ENCODE peak calls at places on chromosomes 11 and 22, in seven cellular contexts. U, Z, V, X, M, B and I are unnamed samples. For H3K4me1, the result is how much of the 10 kb centered on the place peaks cover.

GRCh38 chr11:116851631-116852030 is 14.2 kb upstream of the APOA1 start:
- DNase-seq in U (no peak), Z (peak), V (no peak), X (no peak), M (no peak), B (no peak), I (no peak)

GRCh38 chr11:64028398-64029115 is 7.2 kb upstream of the FLRT1 start:
- DNase-seq in U (no peak), Z (no peak), V (no peak), X (no peak), M (no peak), B (no peak), I (no peak)

GRCh38 chr11:963852-964251 is 38.2 kb downstream of the AP2A2 start:
- DNase-seq in U (no peak), Z (no peak), V (no peak), X (no peak), M (no peak), B (no peak), I (no peak)

GRCh38 chr11:70371241-70371640 is 27.1 kb upstream of the CTTN start:
- DNase-seq in U (no peak), Z (no peak), V (no peak), X (no peak), M (no peak), B (no peak), I (no peak)

GRCh38 chr22:30876221-30876751 is 92.3 kb downstream of the MORC2 start:
- DNase-seq in U (peak), Z (no peak), V (no peak), X (peak), M (peak), B (no peak), I (no peak)

GRCh38 chr11:72643547-72643946 is 30.7 kb downstream of the PDE2A start:
- DNase-seq in U (no peak), Z (peak), V (no peak), X (no peak), M (peak), B (peak), I (peak)

GRCh38 chr11:62137276-62137861 is 13.6 kb downstream of the INCENP start:
- DNase-seq in U (no peak), Z (peak), V (no peak), X (no peak), M (no peak), B (no peak), I (no peak)

GRCh38 chr11:126336065-126336464 is 19.4 kb upstream of the ST3GAL4 start:
- DNase-seq in U (peak), Z (no peak), V (no peak), X (no peak), M (peak), B (no peak), I (no peak)

GRCh38 chr22:42150727-42151590 is 20.3 kb upstream of the CYP2D6 start:
- DNase-seq in U (no peak), Z (no peak), V (no peak), X (no peak), M (no peak), B (peak), I (no peak)

GRCh38 chr11:34825670-34826383 is 90.4 kb downstream of the APIP start:
- DNase-seq in U (peak), Z (peak), V (peak), X (peak), M (no peak), B (no peak), I (no peak)

GRCh38 chr11:116215471-116216113 is 557.2 kb downstream of the BUD13 start:
- DNase-seq in U (no peak), Z (peak), V (no peak), X (no peak), M (no peak), B (no peak), I (no peak)

GRCh38 chr22:44831885-44832284 is 79.5 kb downstream of the ARHGAP8 start:
- DNase-seq in U (no peak), Z (no peak), V (no peak), X (no peak), M (no peak), B (no peak), I (no peak)

GRCh38 chr22:45468872-45469572 is 33.7 kb upstream of the FBLN1 start:
- DNase-seq in U (no peak), Z (no peak), V (no peak), X (no peak), M (no peak), B (no peak), I (peak)

GRCh38 chr11:133230446-133230845 is 301.9 kb downstream of the OPCML start:
- DNase-seq in U (no peak), Z (peak), V (no peak), X (no peak), M (no peak), B (no peak), I (no peak)

GRCh38 chr11:9250139-9250582 is 15.0 kb downstream of the DENND5A start:
- DNase-seq in U (no peak), Z (peak), V (no peak), X (no peak), M (no peak), B (no peak), I (no peak)

GRCh38 chr11:117814766-117815261 is 9.7 kb downstream of the FXYD2 start:
- DNase-seq in U (no peak), Z (peak), V (peak), X (peak), M (peak), B (peak), I (no peak)

GRCh38 chr22:38569972-38570840 is at the start of gene DMC1:
- DNase-seq in U (peak), Z (peak), V (peak), X (peak), M (peak), B (peak), I (no peak)

GRCh38 chr11:67369275-67369674 is 4.1 kb downstream of the CLCF1 start:
- DNase-seq in U (no peak), Z (no peak), V (no peak), X (no peak), M (no peak), B (no peak), I (no peak)
- H3K4me1 ChIP-seq in U (under half), Z (under half), V (under half), X (under half), M (under half), B (under half), I (under half)

GRCh38 chr22:27088026-27088425 is 430.6 kb downstream of the MIAT start:
- DNase-seq in U (no peak), Z (no peak), V (no peak), X (no peak), M (no peak), B (no peak), I (no peak)

GRCh38 chr22:27086728-27087450 is 429.5 kb downstream of the MIAT start:
- DNase-seq in U (no peak), Z (no peak), V (no peak), X (no peak), M (no peak), B (no peak), I (no peak)

GRCh38 chr22:27089303-27089702 is 431.9 kb downstream of the MIAT start:
- DNase-seq in U (no peak), Z (no peak), V (no peak), X (no peak), M (no peak), B (no peak), I (no peak)

GRCh38 chr22:27084130-27084529 is 426.7 kb downstream of the MIAT start:
- DNase-seq in U (no peak), Z (no peak), V (no peak), X (no peak), M (no peak), B (no peak), I (no peak)

DNA sequence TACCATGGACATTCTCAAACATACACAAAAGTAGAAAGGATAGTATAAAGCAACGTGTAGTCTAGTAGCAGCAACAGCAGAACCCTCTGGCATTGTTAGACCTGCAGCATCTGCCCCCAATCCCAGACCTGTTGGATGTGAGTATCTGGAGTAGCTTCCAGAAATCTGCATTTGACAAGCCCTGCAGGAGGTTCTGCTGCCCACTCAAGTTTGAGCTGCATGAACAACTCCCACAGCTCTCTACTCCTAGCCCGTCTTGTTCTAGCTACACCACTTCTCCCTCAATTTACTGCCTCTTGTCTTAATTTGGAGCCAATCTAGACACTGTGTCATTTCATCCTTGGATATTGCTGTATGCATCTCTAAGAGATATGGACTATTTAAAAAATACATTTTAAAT is 428.7 kb downstream of the MIAT start:
- DNase-seq in U (no peak), Z (no peak), V (no peak), X (no peak), M (no peak), B (no peak), I (no peak)
- H3K27ac ChIP-seq in U (no peak), Z (no peak), V (no peak), X (no peak), M (no peak), B (no peak), I (no peak)

GRCh38 chr11:10920205-10920604 is 62.4 kb upstream of the ZBED5 start:
- DNase-seq in U (no peak), Z (no peak), V (no peak), X (no peak), M (no peak), B (no peak), I (no peak)

GRCh38 chr11:10922944-10923343 is 65.1 kb upstream of the ZBED5 start:
- DNase-seq in U (no peak), Z (no peak), V (no peak), X (no peak), M (no peak), B (no peak), I (no peak)

GRCh38 chr11:10918275-10918674 is 60.4 kb upstream of the ZBED5 start:
- DNase-seq in U (no peak), Z (no peak), V (no peak), X (no peak), M (no peak), B (no peak), I (no peak)

GRCh38 chr11:10918698-10919097 is 60.8 kb upstream of the ZBED5 start:
- DNase-seq in U (no peak), Z (no peak), V (no peak), X (no peak), M (no peak), B (no peak), I (no peak)

DNA sequence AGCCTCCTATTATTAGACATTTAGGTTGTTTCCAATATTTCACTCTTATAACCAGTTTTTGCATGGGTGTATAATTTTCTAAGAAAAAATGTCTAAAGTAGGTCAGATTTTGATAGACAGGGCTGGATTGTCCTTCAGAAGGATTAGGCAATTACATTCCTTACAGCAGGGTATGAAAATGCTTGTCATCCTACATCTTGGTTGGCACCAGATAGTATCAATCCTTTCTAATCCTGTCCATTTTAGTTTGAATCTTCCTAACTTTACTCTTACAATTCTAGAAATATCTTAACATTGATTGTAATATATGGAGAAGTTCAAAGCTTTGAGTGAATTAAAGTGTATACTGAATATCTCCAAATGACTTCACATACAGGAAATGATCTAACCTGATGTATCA is 63.0 kb upstream of the ZBED5 start:
- DNase-seq in U (no peak), Z (no peak), V (no peak), X (no peak), M (no peak), B (no peak), I (no peak)
- H3K4me1 ChIP-seq in U (under half), Z (under half), V (under half), X (under half), M (under half), B (under half), I (under half)

GRCh38 chr11:65287601-65288000 is 25.8 kb downstream of the POLA2 start:
- DNase-seq in U (no peak), Z (no peak), V (no peak), X (no peak), M (no peak), B (no peak), I (no peak)
- H3K27ac ChIP-seq in U (no peak), Z (no peak), V (no peak), X (no peak), M (no peak), B (no peak), I (no peak)

GRCh38 chr22:49814164-49814686 is 13.4 kb downstream of the BRD1 start:
- DNase-seq in U (no peak), Z (no peak), V (peak), X (no peak), M (no peak), B (no peak), I (no peak)

GRCh38 chr22:49820984-49821383 is 6.7 kb downstream of the BRD1 start:
- DNase-seq in U (no peak), Z (no peak), V (no peak), X (no peak), M (no peak), B (no peak), I (no peak)

GRCh38 chr22:49814856-49815255 is 12.8 kb downstream of the BRD1 start:
- DNase-seq in U (no peak), Z (no peak), V (no peak), X (no peak), M (no peak), B (no peak), I (no peak)

GRCh38 chr22:49815641-49816071 is 12.0 kb downstream of the BRD1 start:
- DNase-seq in U (no peak), Z (no peak), V (no peak), X (no peak), M (no peak), B (no peak), I (no peak)

GRCh38 chr22:49817359-49817758 is 10.3 kb downstream of the BRD1 start:
- DNase-seq in U (no peak), Z (no peak), V (no peak), X (no peak), M (no peak), B (no peak), I (no peak)
- H3K4me1 ChIP-seq in U (under half), Z (under half), V (half or more), X (under half), M (under half), B (under half), I (under half)

GRCh38 chr22:21758465-21758864 is 22.9 kb upstream of the YPEL1 start:
- DNase-seq in U (no peak), Z (no peak), V (no peak), X (no peak), M (no peak), B (no peak), I (no peak)
- H3K27ac ChIP-seq in U (no peak), Z (no peak), V (no peak), X (no peak), M (no peak), B (no peak), I (no peak)

GRCh38 chr22:37499006-37499707 is 13.0 kb upstream of the MFNG start:
- DNase-seq in U (no peak), Z (no peak), V (no peak), X (no peak), M (no peak), B (no peak), I (no peak)
- H3K4me1 ChIP-seq in U (under half), Z (under half), V (half or more), X (under half), M (under half), B (under half), I (under half)

GRCh38 chr11:112752563-112752962 is 208.7 kb upstream of the NCAM1 start:
- DNase-seq in U (no peak), Z (no peak), V (no peak), X (no peak), M (no peak), B (no peak), I (no peak)
- H3K27ac ChIP-seq in U (no peak), Z (no peak), V (no peak), X (no peak), M (no peak), B (no peak), I (no peak)